ENCODE peak calls at places on chromosome 21, in ten cellular contexts. H, N, A, K, Z, O, I, R, M and X are unnamed samples.

GRCh38 chr21:37531402-37532042 is 164.9 kb downstream of the DYRK1A start:
- DNase-seq in H (peak; percentile 63), N (no peak), A (peak; percentile 31), K (no peak), Z (no peak), O (peak; percentile 20), I (peak; percentile 64), R (no peak), M (no peak), X (no peak)

GRCh38 chr21:26089730-26090129 is 80.8 kb downstream of the APP start:
- DNase-seq in H (no peak), N (no peak), A (no peak), K (no peak), Z (no peak), O (no peak), I (no peak), R (no peak), M (no peak), X (no peak)

GRCh38 chr21:14773777-14774345 is 227.7 kb upstream of the SAMSN1 start:
- DNase-seq in H (peak; percentile 66), N (peak; percentile 23), A (no peak), K (peak; percentile 19), Z (peak; percentile 90), O (peak; percentile 83), I (no peak), R (peak; percentile 65), M (no peak), X (peak; percentile 75)

GRCh38 chr21:36709868-36710728 is 11.2 kb downstream of the SIM2 start:
- DNase-seq in H (peak; percentile 20), N (no peak), A (no peak), K (no peak), Z (no peak), O (peak; percentile 4), I (no peak), R (peak; percentile 36), M (no peak), X (no peak)

GRCh38 chr21:41766883-41767605 is at the start of gene RIPK4:
- DNase-seq in H (peak; percentile 92), N (peak; percentile 44), A (no peak), K (peak; percentile 76), Z (no peak), O (peak; percentile 89), I (no peak), R (peak; percentile 53), M (peak; percentile 19), X (no peak)

GRCh38 chr21:38567577-38568360 is 69.5 kb upstream of the ERG start:
- DNase-seq in H (no peak), N (peak; percentile 9), A (no peak), K (no peak), Z (no peak), O (no peak), I (peak; percentile 55), R (no peak), M (no peak), X (no peak)

GRCh38 chr21:38987551-38988210 is 182.0 kb downstream of the ETS2 start:
- DNase-seq in H (no peak), N (no peak), A (no peak), K (no peak), Z (no peak), O (no peak), I (no peak), R (peak; percentile 81), M (no peak), X (no peak)

GRCh38 chr21:24225432-24225831 is 1381.8 kb downstream of the MRPL39 start:
- DNase-seq in H (no peak), N (no peak), A (no peak), K (no peak), Z (no peak), O (no peak), I (no peak), R (no peak), M (no peak), X (no peak)

GRCh38 chr21:37071561-37072238 is 1.2 kb downstream of the PIGP start:
- DNase-seq in H (peak; percentile 37), N (no peak), A (peak; percentile 68), K (peak; percentile 70), Z (peak; percentile 55), O (peak; percentile 64), I (no peak), R (peak; percentile 90), M (no peak), X (peak; percentile 72)

GRCh38 chr21:26840206-26840605 is 5.0 kb downstream of the ADAMTS1 start:
- DNase-seq in H (no peak), N (no peak), A (peak; percentile 44), K (no peak), Z (no peak), O (no peak), I (no peak), R (no peak), M (no peak), X (no peak)

GRCh38 chr21:42426424-42426823 is 22.7 kb downstream of the UBASH3A start:
- DNase-seq in H (no peak), N (no peak), A (no peak), K (no peak), Z (no peak), O (no peak), I (no peak), R (no peak), M (no peak), X (no peak)

GRCh38 chr21:36877741-36878140 is 88.7 kb downstream of the HLCS start:
- DNase-seq in H (no peak), N (no peak), A (no peak), K (no peak), Z (no peak), O (no peak), I (no peak), R (no peak), M (no peak), X (no peak)

GRCh38 chr21:42289926-42290325 is 25.3 kb downstream of the TFF3 start:
- DNase-seq in H (no peak), N (no peak), A (no peak), K (no peak), Z (no peak), O (peak; percentile 40), I (no peak), R (no peak), M (no peak), X (peak; percentile 35)

GRCh38 chr21:28723666-28724065 is 269.0 kb downstream of the LTN1 start:
- DNase-seq in H (no peak), N (no peak), A (no peak), K (no peak), Z (no peak), O (no peak), I (no peak), R (no peak), M (no peak), X (no peak)

GRCh38 chr21:26210614-26211013 is 40.0 kb upstream of the APP start:
- DNase-seq in H (no peak), N (no peak), A (no peak), K (no peak), Z (no peak), O (no peak), I (no peak), R (no peak), M (no peak), X (no peak)

GRCh38 chr21:36589352-36589971 is 109.5 kb upstream of the SIM2 start:
- DNase-seq in H (peak; percentile 54), N (no peak), A (no peak), K (peak; percentile 24), Z (peak; percentile 66), O (peak; percentile 32), I (no peak), R (no peak), M (peak; percentile 16), X (no peak)

GRCh38 chr21:15058718-15059316 is 6.0 kb downstream of the NRIP1 start:
- DNase-seq in H (no peak), N (no peak), A (no peak), K (peak; percentile 59), Z (peak; percentile 66), O (no peak), I (no peak), R (no peak), M (no peak), X (no peak)

GRCh38 chr21:41369105-41369914 is 7.5 kb downstream of the MX2 start:
- DNase-seq in H (no peak), N (no peak), A (peak; percentile 41), K (no peak), Z (no peak), O (no peak), I (no peak), R (peak; percentile 69), M (peak; percentile 42), X (peak; percentile 47)

GRCh38 chr21:15257646-15258045 is 192.8 kb upstream of the NRIP1 start:
- DNase-seq in H (no peak), N (no peak), A (no peak), K (no peak), Z (no peak), O (no peak), I (no peak), R (no peak), M (no peak), X (no peak)

DNA sequence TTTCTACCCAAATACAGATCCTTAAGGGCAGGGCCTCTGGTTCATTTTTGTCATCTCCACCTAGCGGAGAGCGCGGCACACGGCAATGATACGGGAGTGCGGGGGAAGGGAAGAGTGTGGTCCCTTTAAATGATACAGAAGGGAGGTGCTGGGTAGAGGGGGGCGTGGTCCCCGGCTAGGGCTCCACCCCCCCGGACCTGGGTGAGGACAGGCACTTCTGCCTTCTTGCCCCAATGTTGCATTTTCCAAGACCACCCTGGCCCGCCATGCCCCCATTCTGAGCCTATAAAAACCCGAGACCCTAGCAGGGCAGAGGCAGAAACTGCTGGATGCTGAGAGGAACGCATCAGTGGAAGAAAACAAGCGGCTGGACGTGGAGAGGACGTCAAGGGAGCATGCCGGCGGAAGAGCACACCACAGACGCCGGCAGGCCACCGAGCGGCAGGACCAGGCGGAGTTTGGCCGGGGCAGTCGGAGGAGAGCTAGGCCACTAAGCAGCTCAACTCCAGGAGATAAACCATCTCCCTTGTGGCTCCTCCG is 30.0 kb downstream of the LRRC3 start:
- DNase-seq in H (no peak), N (peak; percentile 60), A (no peak), K (peak; percentile 83), Z (peak; percentile 56), O (no peak), I (no peak), R (no peak), M (no peak), X (peak; percentile 17)
- TF ChIP-seq EP300 in H (no peak), N (no peak), A (no peak), K (no peak), Z (no peak), O (no peak), I (no peak), R (no peak), M (no peak), X (no peak)

GRCh38 chr21:46084041-46084561 is 13.8 kb upstream of the COL6A2 start:
- DNase-seq in H (no peak), N (no peak), A (peak; percentile 35), K (no peak), Z (no peak), O (no peak), I (peak; percentile 87), R (peak; percentile 60), M (no peak), X (no peak)
- TF ChIP-seq POLR2A in H (no peak), N (no peak), A (no peak), K (no peak), Z (no peak), O (no peak), I (no peak), R (no peak), M (no peak), X (no peak)

GRCh38 chr21:45372732-45373355 is 32.1 kb upstream of the COL18A1 start:
- DNase-seq in H (no peak), N (no peak), A (peak; percentile 12), K (no peak), Z (no peak), O (no peak), I (no peak), R (no peak), M (no peak), X (no peak)
- TF ChIP-seq EP300 in H (no peak), N (no peak), A (no peak), K (no peak), Z (no peak), O (no peak), I (no peak), R (no peak), M (no peak), X (no peak)

GRCh38 chr21:31670065-31670464 is 10.6 kb downstream of the SOD1 start:
- DNase-seq in H (no peak), N (no peak), A (no peak), K (no peak), Z (no peak), O (no peak), I (no peak), R (no peak), M (no peak), X (no peak)
- TF ChIP-seq POLR2A in H (no peak), N (no peak), A (no peak), K (no peak), Z (no peak), O (no peak), I (no peak), R (no peak), M (no peak), X (no peak)